ENCODE peak calls at places on chromosomes 5 and 9, in five cellular contexts. One of them, this sample, is unnamed.

GRCh38 chr9:68462004-68462775 is 78.5 kb downstream of the TMEM252 start:
- DNase-seq in PC-9: no peak
- DNase-seq in mammary epithelial cell: no peak
- DNase-seq in HCT116: no peak
- DNase-seq in psoas muscle: no peak
- DNase-seq in this sample: no peak

GRCh38 chr5:42021119-42021518 is 96.0 kb downstream of the FBXO4 start:
- DNase-seq in PC-9: no peak
- DNase-seq in mammary epithelial cell: peak; percentile 69
- DNase-seq in HCT116: no peak
- DNase-seq in psoas muscle: no peak
- DNase-seq in this sample: no peak

GRCh38 chr9:36725777-36726356 is 153.2 kb downstream of the MELK start:
- DNase-seq in PC-9: no peak
- DNase-seq in mammary epithelial cell: no peak
- DNase-seq in HCT116: no peak
- DNase-seq in psoas muscle: no peak
- DNase-seq in this sample: no peak

GRCh38 chr9:89372979-89373378 is 54.7 kb downstream of the SECISBP2 start:
- DNase-seq in PC-9: no peak
- DNase-seq in mammary epithelial cell: no peak
- DNase-seq in HCT116: no peak
- DNase-seq in psoas muscle: no peak
- DNase-seq in this sample: no peak

GRCh38 chr9:135927195-135928013 is 20.1 kb upstream of the CAMSAP1 start:
- DNase-seq in PC-9: no peak
- DNase-seq in mammary epithelial cell: no peak
- DNase-seq in HCT116: no peak
- DNase-seq in psoas muscle: peak; percentile 35
- DNase-seq in this sample: no peak

GRCh38 chr9:77744877-77745435 is 96.8 kb upstream of the GNA14 start:
- DNase-seq in PC-9: no peak
- DNase-seq in mammary epithelial cell: no peak
- DNase-seq in HCT116: no peak
- DNase-seq in psoas muscle: no peak
- DNase-seq in this sample: no peak

GRCh38 chr5:65102826-65103673 is 334.3 kb downstream of the CWC27 start:
- DNase-seq in PC-9: peak; percentile 60
- DNase-seq in mammary epithelial cell: no peak
- DNase-seq in HCT116: no peak
- DNase-seq in psoas muscle: peak; percentile 71
- DNase-seq in this sample: peak; percentile 75

GRCh38 chr5:97629281-97629680 is 446.2 kb upstream of the RIOK2 start:
- DNase-seq in PC-9: no peak
- DNase-seq in mammary epithelial cell: peak; percentile 69
- DNase-seq in HCT116: peak; percentile 7
- DNase-seq in psoas muscle: peak; percentile 49
- DNase-seq in this sample: no peak

GRCh38 chr5:61333351-61334223 is 1.5 kb downstream of the ZSWIM6 start:
- DNase-seq in PC-9: peak; percentile 35
- DNase-seq in mammary epithelial cell: peak; percentile 47
- DNase-seq in HCT116: no peak
- DNase-seq in psoas muscle: peak; percentile 71
- DNase-seq in this sample: peak; percentile 47

GRCh38 chr5:78530342-78531096 is 118.1 kb downstream of the LHFPL2 start:
- DNase-seq in PC-9: no peak
- DNase-seq in mammary epithelial cell: peak; percentile 96
- DNase-seq in HCT116: no peak
- DNase-seq in psoas muscle: no peak
- DNase-seq in this sample: no peak

GRCh38 chr9:76595645-76596044 is 136.7 kb downstream of the GCNT1 start:
- DNase-seq in PC-9: no peak
- DNase-seq in mammary epithelial cell: no peak
- DNase-seq in HCT116: no peak
- DNase-seq in psoas muscle: no peak
- DNase-seq in this sample: no peak

GRCh38 chr5:132495672-132496630 is 5.4 kb upstream of the IRF1 start:
- DNase-seq in PC-9: peak; percentile 95
- DNase-seq in mammary epithelial cell: peak; percentile 91
- DNase-seq in HCT116: peak; percentile 87
- DNase-seq in psoas muscle: peak; percentile 91
- DNase-seq in this sample: peak; percentile 97

GRCh38 chr5:180281706-180282105 is 10.2 kb downstream of the MAPK9 start:
- DNase-seq in PC-9: no peak
- DNase-seq in mammary epithelial cell: no peak
- DNase-seq in HCT116: no peak
- DNase-seq in psoas muscle: no peak
- DNase-seq in this sample: no peak

GRCh38 chr5:143356855-143357254 is 46.6 kb downstream of the NR3C1 start:
- DNase-seq in PC-9: no peak
- DNase-seq in mammary epithelial cell: no peak
- DNase-seq in HCT116: no peak
- DNase-seq in psoas muscle: no peak
- DNase-seq in this sample: no peak

GRCh38 chr5:124639095-124639665 is 107.3 kb downstream of the ZNF608 start:
- DNase-seq in PC-9: no peak
- DNase-seq in mammary epithelial cell: no peak
- DNase-seq in HCT116: no peak
- DNase-seq in psoas muscle: no peak
- DNase-seq in this sample: no peak

GRCh38 chr5:122258241-122258640 is 53.8 kb upstream of the SNCAIP start:
- DNase-seq in PC-9: no peak
- DNase-seq in mammary epithelial cell: peak; percentile 61
- DNase-seq in HCT116: no peak
- DNase-seq in psoas muscle: no peak
- DNase-seq in this sample: no peak

GRCh38 chr5:83085106-83085505 is 7.8 kb downstream of the XRCC4 start:
- DNase-seq in PC-9: no peak
- DNase-seq in mammary epithelial cell: no peak
- DNase-seq in HCT116: no peak
- DNase-seq in psoas muscle: no peak
- DNase-seq in this sample: no peak

GRCh38 chr5:43413966-43414365 is 1.8 kb upstream of the CCL28 start:
- DNase-seq in PC-9: no peak
- DNase-seq in mammary epithelial cell: no peak
- DNase-seq in HCT116: no peak
- DNase-seq in psoas muscle: no peak
- DNase-seq in this sample: no peak

GRCh38 chr5:154191467-154192261 is 1.1 kb downstream of the GALNT10 start:
- DNase-seq in PC-9: no peak
- DNase-seq in mammary epithelial cell: no peak
- DNase-seq in HCT116: no peak
- DNase-seq in psoas muscle: no peak
- DNase-seq in this sample: no peak

GRCh38 chr9:123119566-123119965 is 86.1 kb downstream of the GPR21 start:
- DNase-seq in PC-9: no peak
- DNase-seq in mammary epithelial cell: no peak
- DNase-seq in HCT116: no peak
- DNase-seq in psoas muscle: no peak
- DNase-seq in this sample: no peak

GRCh38 chr9:15403155-15403554 is 19.5 kb upstream of the SNAPC3 start:
- DNase-seq in PC-9: no peak
- DNase-seq in mammary epithelial cell: no peak
- DNase-seq in HCT116: peak; percentile 65
- DNase-seq in psoas muscle: no peak
- DNase-seq in this sample: no peak

GRCh38 chr5:174082286-174082685 is 36.8 kb downstream of the NSG2 start:
- DNase-seq in PC-9: no peak
- DNase-seq in mammary epithelial cell: no peak
- DNase-seq in HCT116: no peak
- DNase-seq in psoas muscle: no peak
- DNase-seq in this sample: no peak

GRCh38 chr5:72194846-72195245 is 87.6 kb downstream of the MAP1B start:
- DNase-seq in PC-9: no peak
- DNase-seq in mammary epithelial cell: no peak
- DNase-seq in HCT116: no peak
- DNase-seq in psoas muscle: no peak
- DNase-seq in this sample: peak; percentile 23

GRCh38 chr5:17222679-17223078 is 5.2 kb downstream of the BASP1 start:
- DNase-seq in PC-9: no peak
- DNase-seq in mammary epithelial cell: no peak
- DNase-seq in HCT116: no peak
- DNase-seq in psoas muscle: no peak
- DNase-seq in this sample: no peak

GRCh38 chr5:172758077-172758835 is 12.7 kb downstream of the DUSP1 start:
- DNase-seq in PC-9: peak; percentile 66
- DNase-seq in mammary epithelial cell: peak; percentile 60
- DNase-seq in HCT116: no peak
- DNase-seq in psoas muscle: no peak
- DNase-seq in this sample: no peak

GRCh38 chr5:103808464-103809106 is 246.0 kb upstream of the NUDT12 start:
- DNase-seq in PC-9: peak; percentile 29
- DNase-seq in mammary epithelial cell: peak; percentile 40
- DNase-seq in HCT116: peak; percentile 61
- DNase-seq in psoas muscle: no peak
- DNase-seq in this sample: no peak

GRCh38 chr9:106861585-106862114 is 1.3 kb upstream of the ZNF462 start:
- DNase-seq in PC-9: no peak
- DNase-seq in mammary epithelial cell: no peak
- DNase-seq in HCT116: no peak
- DNase-seq in psoas muscle: no peak
- DNase-seq in this sample: no peak
- TF ChIP-seq CTCF in PC-9: no peak
- TF ChIP-seq CTCF in mammary epithelial cell: no peak
- TF ChIP-seq CTCF in HCT116: no peak
- TF ChIP-seq CTCF in psoas muscle: no peak
- TF ChIP-seq CTCF in this sample: no peak

GRCh38 chr5:95826949-95827595 is 4.5 kb upstream of the GLRX start:
- DNase-seq in PC-9: no peak
- DNase-seq in mammary epithelial cell: no peak
- DNase-seq in HCT116: no peak
- DNase-seq in psoas muscle: no peak
- DNase-seq in this sample: no peak

GRCh38 chr5:95823738-95824609 is 1.4 kb upstream of the GLRX start:
- DNase-seq in PC-9: peak; percentile 65
- DNase-seq in mammary epithelial cell: no peak
- DNase-seq in HCT116: peak; percentile 85
- DNase-seq in psoas muscle: peak; percentile 82
- DNase-seq in this sample: peak; percentile 72

GRCh38 chr5:95822408-95823240 is at the start of gene GLRX:
- DNase-seq in PC-9: peak; percentile 66
- DNase-seq in mammary epithelial cell: peak; percentile 86
- DNase-seq in HCT116: peak; percentile 80
- DNase-seq in psoas muscle: peak; percentile 84
- DNase-seq in this sample: peak; percentile 90

GRCh38 chr5:95823241-95823737 is 763 bp upstream of the GLRX start:
- DNase-seq in PC-9: no peak
- DNase-seq in mammary epithelial cell: no peak
- DNase-seq in HCT116: no peak
- DNase-seq in psoas muscle: no peak
- DNase-seq in this sample: no peak

GRCh38 chr5:95824747-95825146 is 2.2 kb upstream of the GLRX start:
- DNase-seq in PC-9: no peak
- DNase-seq in mammary epithelial cell: no peak
- DNase-seq in HCT116: no peak
- DNase-seq in psoas muscle: no peak
- DNase-seq in this sample: no peak
- H3K4me1 ChIP-seq in PC-9: peaks cover 32% of the 10 kb centered on the region
- H3K4me1 ChIP-seq in mammary epithelial cell: peaks cover 15% of the 10 kb centered on the region
- H3K4me1 ChIP-seq in HCT116: peaks cover 25% of the 10 kb centered on the region
- H3K4me1 ChIP-seq in psoas muscle: peaks cover 32% of the 10 kb centered on the region
- H3K4me1 ChIP-seq in this sample: peaks cover 37% of the 10 kb centered on the region

DNA sequence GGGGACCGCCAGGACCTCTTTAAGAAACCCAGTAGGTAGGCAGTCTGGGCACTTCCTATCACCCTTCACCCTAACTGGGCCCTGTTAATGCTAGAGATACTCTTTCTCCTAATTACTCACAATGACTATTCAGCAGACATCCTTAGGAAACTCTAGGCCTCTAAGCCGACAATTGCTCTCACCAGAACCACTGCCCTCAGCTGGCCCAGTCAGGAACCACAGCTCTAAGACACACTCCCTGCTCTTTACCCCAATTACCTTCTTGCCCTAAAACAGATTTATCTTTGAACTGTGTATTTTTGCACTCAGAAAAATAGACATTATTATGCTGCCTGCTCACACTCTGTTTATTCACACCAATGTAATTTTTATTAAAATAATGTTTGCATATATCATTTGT is 432.6 kb upstream of the SLC30A5 start:
- DNase-seq in PC-9: no peak
- DNase-seq in mammary epithelial cell: peak; percentile 32
- DNase-seq in HCT116: no peak
- DNase-seq in psoas muscle: no peak
- DNase-seq in this sample: peak; percentile 60
- TF ChIP-seq CTCF in PC-9: no peak
- TF ChIP-seq CTCF in mammary epithelial cell: peak; percentile 62
- TF ChIP-seq CTCF in HCT116: peak; percentile 60
- TF ChIP-seq CTCF in psoas muscle: peak; percentile 8
- TF ChIP-seq CTCF in this sample: no peak

GRCh38 chr5:7517006-7517405 is 121.1 kb downstream of the ADCY2 start:
- DNase-seq in PC-9: no peak
- DNase-seq in mammary epithelial cell: no peak
- DNase-seq in HCT116: no peak
- DNase-seq in psoas muscle: no peak
- DNase-seq in this sample: no peak

GRCh38 chr5:7518947-7519560 is 123.1 kb downstream of the ADCY2 start:
- DNase-seq in PC-9: no peak
- DNase-seq in mammary epithelial cell: no peak
- DNase-seq in HCT116: no peak
- DNase-seq in psoas muscle: peak; percentile 81
- DNase-seq in this sample: no peak

DNA sequence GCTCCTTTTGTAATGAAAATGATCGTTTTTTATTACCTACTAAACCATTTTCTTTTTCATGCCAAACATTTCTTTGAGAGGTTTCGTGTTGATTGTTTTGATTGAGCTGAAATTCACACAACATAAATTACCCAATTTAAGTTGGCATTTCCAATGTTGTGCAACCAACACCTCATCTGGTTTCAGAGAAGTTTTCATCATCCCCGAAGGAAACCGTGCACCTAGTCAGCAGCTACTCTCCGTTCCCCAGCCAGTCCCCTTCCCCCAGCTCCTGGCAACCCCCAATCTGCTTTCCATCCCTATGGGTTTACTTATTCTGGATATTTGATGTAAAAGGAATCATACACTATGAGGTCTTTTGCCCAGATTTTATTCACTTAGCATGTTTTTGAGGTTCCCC is 123.6 kb downstream of the ADCY2 start:
- DNase-seq in PC-9: no peak
- DNase-seq in mammary epithelial cell: no peak
- DNase-seq in HCT116: no peak
- DNase-seq in psoas muscle: no peak
- DNase-seq in this sample: no peak
- H3K4me1 ChIP-seq in PC-9: no peaks in the 10 kb centered on the region
- H3K4me1 ChIP-seq in mammary epithelial cell: no peaks in the 10 kb centered on the region
- H3K4me1 ChIP-seq in HCT116: no peaks in the 10 kb centered on the region
- H3K4me1 ChIP-seq in psoas muscle: peaks cover 12% of the 10 kb centered on the region
- H3K4me1 ChIP-seq in this sample: no peaks in the 10 kb centered on the region

GRCh38 chr5:94192658-94193391 is 425.6 kb downstream of the KIAA0825 start:
- DNase-seq in PC-9: no peak
- DNase-seq in mammary epithelial cell: no peak
- DNase-seq in HCT116: no peak
- DNase-seq in psoas muscle: no peak
- DNase-seq in this sample: no peak
- TF ChIP-seq CTCF in PC-9: no peak
- TF ChIP-seq CTCF in mammary epithelial cell: no peak
- TF ChIP-seq CTCF in HCT116: no peak
- TF ChIP-seq CTCF in psoas muscle: no peak
- TF ChIP-seq CTCF in this sample: no peak

This sample was measured in mucosa of descending colon.